ENCODE peak calls at places on chromosomes 4 and X, in nine cellular contexts. One of them, this sample, is unnamed.

GRCh38 chr4:89054627-89055026 is 2.4 kb downstream of the FAM13A start:
- DNase-seq in heart right ventricle: no peak
- DNase-seq in RWPE1: no peak
- DNase-seq in left ventricle myocardium inferior: no peak
- DNase-seq in colonic mucosa: no peak
- DNase-seq in PC-3: no peak
- DNase-seq in neural progenitor cell: no peak
- DNase-seq in WERI-Rb-1: no peak
- DNase-seq in dorsolateral prefrontal cortex: no peak
- DNase-seq in this sample: no peak

GRCh38 chrX:105653891-105654290 is 168.4 kb upstream of the NRK start:
- DNase-seq in heart right ventricle: no peak
- DNase-seq in RWPE1: no peak
- DNase-seq in left ventricle myocardium inferior: no peak
- DNase-seq in colonic mucosa: no peak
- DNase-seq in PC-3: no peak
- DNase-seq in neural progenitor cell: no peak
- DNase-seq in WERI-Rb-1: no peak
- DNase-seq in dorsolateral prefrontal cortex: no peak
- DNase-seq in this sample: no peak

GRCh38 chr4:40763228-40763716 is 13.5 kb downstream of the NSUN7 start:
- DNase-seq in heart right ventricle: no peak
- DNase-seq in RWPE1: no peak
- DNase-seq in left ventricle myocardium inferior: no peak
- DNase-seq in colonic mucosa: no peak
- DNase-seq in PC-3: no peak
- DNase-seq in neural progenitor cell: no peak
- DNase-seq in WERI-Rb-1: no peak
- DNase-seq in dorsolateral prefrontal cortex: no peak
- DNase-seq in this sample: no peak

GRCh38 chr4:75895744-75896314 is 6.4 kb downstream of the PPEF2 start:
- DNase-seq in heart right ventricle: no peak
- DNase-seq in RWPE1: peak; percentile 20
- DNase-seq in left ventricle myocardium inferior: no peak
- DNase-seq in colonic mucosa: peak; percentile 27
- DNase-seq in PC-3: peak; percentile 31
- DNase-seq in neural progenitor cell: peak; percentile 31
- DNase-seq in WERI-Rb-1: no peak
- DNase-seq in dorsolateral prefrontal cortex: no peak
- DNase-seq in this sample: peak; percentile 50

GRCh38 chr4:17030543-17030942 is 132.1 kb upstream of the LDB2 start:
- DNase-seq in heart right ventricle: no peak
- DNase-seq in RWPE1: peak; percentile 69
- DNase-seq in left ventricle myocardium inferior: no peak
- DNase-seq in colonic mucosa: no peak
- DNase-seq in PC-3: peak; percentile 68
- DNase-seq in neural progenitor cell: no peak
- DNase-seq in WERI-Rb-1: no peak
- DNase-seq in dorsolateral prefrontal cortex: no peak
- DNase-seq in this sample: peak; percentile 24

GRCh38 chr4:138775890-138776289 is 239.7 kb upstream of the NOCT start:
- DNase-seq in heart right ventricle: no peak
- DNase-seq in RWPE1: no peak
- DNase-seq in left ventricle myocardium inferior: no peak
- DNase-seq in colonic mucosa: no peak
- DNase-seq in PC-3: no peak
- DNase-seq in neural progenitor cell: peak; percentile 13
- DNase-seq in WERI-Rb-1: no peak
- DNase-seq in dorsolateral prefrontal cortex: no peak
- DNase-seq in this sample: peak; percentile 44

GRCh38 chrX:106874075-106874474 is 29.1 kb downstream of the RIPPLY1 start:
- DNase-seq in heart right ventricle: no peak
- DNase-seq in RWPE1: peak; percentile 10
- DNase-seq in left ventricle myocardium inferior: no peak
- DNase-seq in colonic mucosa: no peak
- DNase-seq in PC-3: peak; percentile 70
- DNase-seq in neural progenitor cell: peak; percentile 12
- DNase-seq in WERI-Rb-1: no peak
- DNase-seq in dorsolateral prefrontal cortex: no peak
- DNase-seq in this sample: peak; percentile 44

GRCh38 chr4:151322565-151322964 is 2.8 kb downstream of the SH3D19 start:
- DNase-seq in heart right ventricle: no peak
- DNase-seq in RWPE1: peak; percentile 37
- DNase-seq in left ventricle myocardium inferior: no peak
- DNase-seq in colonic mucosa: no peak
- DNase-seq in PC-3: no peak
- DNase-seq in neural progenitor cell: no peak
- DNase-seq in WERI-Rb-1: no peak
- DNase-seq in dorsolateral prefrontal cortex: no peak
- DNase-seq in this sample: no peak

GRCh38 chr4:53555111-53555510 is 36.2 kb downstream of the LNX1 start:
- DNase-seq in heart right ventricle: no peak
- DNase-seq in RWPE1: no peak
- DNase-seq in left ventricle myocardium inferior: no peak
- DNase-seq in colonic mucosa: no peak
- DNase-seq in PC-3: no peak
- DNase-seq in neural progenitor cell: no peak
- DNase-seq in WERI-Rb-1: no peak
- DNase-seq in dorsolateral prefrontal cortex: no peak
- DNase-seq in this sample: no peak

GRCh38 chr4:143384381-143384994 is 47.8 kb downstream of the GAB1 start:
- DNase-seq in heart right ventricle: no peak
- DNase-seq in RWPE1: no peak
- DNase-seq in left ventricle myocardium inferior: no peak
- DNase-seq in colonic mucosa: no peak
- DNase-seq in PC-3: no peak
- DNase-seq in neural progenitor cell: no peak
- DNase-seq in WERI-Rb-1: no peak
- DNase-seq in dorsolateral prefrontal cortex: no peak
- DNase-seq in this sample: no peak

GRCh38 chr4:143380651-143381050 is 44.0 kb downstream of the GAB1 start:
- DNase-seq in heart right ventricle: no peak
- DNase-seq in RWPE1: no peak
- DNase-seq in left ventricle myocardium inferior: no peak
- DNase-seq in colonic mucosa: no peak
- DNase-seq in PC-3: no peak
- DNase-seq in neural progenitor cell: no peak
- DNase-seq in WERI-Rb-1: no peak
- DNase-seq in dorsolateral prefrontal cortex: no peak
- DNase-seq in this sample: no peak

GRCh38 chr4:143381171-143382118 is 44.8 kb downstream of the GAB1 start:
- DNase-seq in heart right ventricle: peak; percentile 75
- DNase-seq in RWPE1: peak; percentile 41
- DNase-seq in left ventricle myocardium inferior: peak; percentile 89
- DNase-seq in colonic mucosa: peak; percentile 80
- DNase-seq in PC-3: peak; percentile 88
- DNase-seq in neural progenitor cell: no peak
- DNase-seq in WERI-Rb-1: no peak
- DNase-seq in dorsolateral prefrontal cortex: peak; percentile 51
- DNase-seq in this sample: peak; percentile 58

GRCh38 chr4:143386812-143387211 is 50.1 kb downstream of the GAB1 start:
- DNase-seq in heart right ventricle: no peak
- DNase-seq in RWPE1: no peak
- DNase-seq in left ventricle myocardium inferior: no peak
- DNase-seq in colonic mucosa: no peak
- DNase-seq in PC-3: peak; percentile 27
- DNase-seq in neural progenitor cell: no peak
- DNase-seq in WERI-Rb-1: no peak
- DNase-seq in dorsolateral prefrontal cortex: no peak
- DNase-seq in this sample: peak; percentile 34

GRCh38 chr4:143382539-143382938 is 45.9 kb downstream of the GAB1 start:
- DNase-seq in heart right ventricle: no peak
- DNase-seq in RWPE1: no peak
- DNase-seq in left ventricle myocardium inferior: no peak
- DNase-seq in colonic mucosa: no peak
- DNase-seq in PC-3: no peak
- DNase-seq in neural progenitor cell: no peak
- DNase-seq in WERI-Rb-1: no peak
- DNase-seq in dorsolateral prefrontal cortex: no peak
- DNase-seq in this sample: no peak
- H3K27ac ChIP-seq in heart right ventricle: peak overlapping the region; percentile 88
- H3K27ac ChIP-seq in RWPE1: no peak overlapping the region
- H3K27ac ChIP-seq in left ventricle myocardium inferior: peak overlapping the region; percentile 88
- H3K27ac ChIP-seq in colonic mucosa: peak overlapping the region; percentile 64
- H3K27ac ChIP-seq in PC-3: peak overlapping the region; percentile 55
- H3K27ac ChIP-seq in neural progenitor cell: no peak overlapping the region
- H3K27ac ChIP-seq in WERI-Rb-1: no peak overlapping the region
- H3K27ac ChIP-seq in dorsolateral prefrontal cortex: peak overlapping the region; percentile 81
- H3K27ac ChIP-seq in this sample: peak overlapping the region; percentile 65

GRCh38 chrX:73963682-73964081 is 340.3 kb upstream of the ZCCHC13 start:
- DNase-seq in heart right ventricle: peak; percentile 40
- DNase-seq in RWPE1: no peak
- DNase-seq in left ventricle myocardium inferior: peak; percentile 29
- DNase-seq in colonic mucosa: no peak
- DNase-seq in PC-3: no peak
- DNase-seq in neural progenitor cell: no peak
- DNase-seq in WERI-Rb-1: no peak
- DNase-seq in dorsolateral prefrontal cortex: peak; percentile 20
- DNase-seq in this sample: no peak

GRCh38 chrX:73964607-73965006 is 339.4 kb upstream of the ZCCHC13 start:
- DNase-seq in heart right ventricle: no peak
- DNase-seq in RWPE1: no peak
- DNase-seq in left ventricle myocardium inferior: no peak
- DNase-seq in colonic mucosa: no peak
- DNase-seq in PC-3: no peak
- DNase-seq in neural progenitor cell: peak; percentile 41
- DNase-seq in WERI-Rb-1: no peak
- DNase-seq in dorsolateral prefrontal cortex: no peak
- DNase-seq in this sample: no peak

GRCh38 chrX:73962948-73963347 is 341.0 kb upstream of the ZCCHC13 start:
- DNase-seq in heart right ventricle: no peak
- DNase-seq in RWPE1: no peak
- DNase-seq in left ventricle myocardium inferior: no peak
- DNase-seq in colonic mucosa: no peak
- DNase-seq in PC-3: no peak
- DNase-seq in neural progenitor cell: no peak
- DNase-seq in WERI-Rb-1: no peak
- DNase-seq in dorsolateral prefrontal cortex: no peak
- DNase-seq in this sample: no peak

DNA sequence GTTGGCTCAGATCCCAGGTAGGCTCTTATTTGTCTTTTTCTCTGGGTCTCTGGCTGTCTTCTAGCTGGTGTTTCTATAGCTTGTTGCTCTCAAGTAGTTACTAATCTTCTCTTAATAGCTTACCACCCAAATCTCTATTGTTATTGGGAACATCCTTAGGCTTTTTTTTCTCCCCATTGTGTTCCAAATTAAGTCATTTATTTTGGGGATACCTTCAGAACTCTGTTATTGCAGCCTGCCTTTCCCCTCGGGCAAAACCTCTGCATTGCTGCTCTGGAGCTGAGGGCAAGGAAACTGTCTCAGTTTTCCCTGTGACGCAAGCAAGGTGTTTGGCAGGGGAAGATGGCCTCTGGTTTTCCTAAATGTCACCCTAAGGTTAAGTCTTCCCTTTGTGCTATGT is 338.1 kb upstream of the ZCCHC13 start:
- DNase-seq in heart right ventricle: no peak
- DNase-seq in RWPE1: no peak
- DNase-seq in left ventricle myocardium inferior: no peak
- DNase-seq in colonic mucosa: no peak
- DNase-seq in PC-3: no peak
- DNase-seq in neural progenitor cell: peak; percentile 31
- DNase-seq in WERI-Rb-1: no peak
- DNase-seq in dorsolateral prefrontal cortex: no peak
- DNase-seq in this sample: no peak
- H3K27ac ChIP-seq in heart right ventricle: no peak overlapping the region
- H3K27ac ChIP-seq in RWPE1: no peak overlapping the region
- H3K27ac ChIP-seq in left ventricle myocardium inferior: no peak overlapping the region
- H3K27ac ChIP-seq in colonic mucosa: no peak overlapping the region
- H3K27ac ChIP-seq in PC-3: no peak overlapping the region
- H3K27ac ChIP-seq in neural progenitor cell: peak overlapping the region; percentile 89
- H3K27ac ChIP-seq in WERI-Rb-1: no peak overlapping the region
- H3K27ac ChIP-seq in dorsolateral prefrontal cortex: no peak overlapping the region
- H3K27ac ChIP-seq in this sample: no peak overlapping the region

GRCh38 chr4:98581126-98581525 is 77.3 kb downstream of the TSPAN5 start:
- DNase-seq in heart right ventricle: no peak
- DNase-seq in RWPE1: no peak
- DNase-seq in left ventricle myocardium inferior: no peak
- DNase-seq in colonic mucosa: no peak
- DNase-seq in PC-3: no peak
- DNase-seq in neural progenitor cell: peak; percentile 40
- DNase-seq in WERI-Rb-1: no peak
- DNase-seq in dorsolateral prefrontal cortex: no peak
- DNase-seq in this sample: no peak

GRCh38 chr4:98586231-98586630 is 72.2 kb downstream of the TSPAN5 start:
- DNase-seq in heart right ventricle: no peak
- DNase-seq in RWPE1: no peak
- DNase-seq in left ventricle myocardium inferior: no peak
- DNase-seq in colonic mucosa: no peak
- DNase-seq in PC-3: no peak
- DNase-seq in neural progenitor cell: no peak
- DNase-seq in WERI-Rb-1: no peak
- DNase-seq in dorsolateral prefrontal cortex: no peak
- DNase-seq in this sample: no peak

GRCh38 chr4:98584265-98584664 is 74.1 kb downstream of the TSPAN5 start:
- DNase-seq in heart right ventricle: no peak
- DNase-seq in RWPE1: no peak
- DNase-seq in left ventricle myocardium inferior: no peak
- DNase-seq in colonic mucosa: no peak
- DNase-seq in PC-3: peak; percentile 78
- DNase-seq in neural progenitor cell: no peak
- DNase-seq in WERI-Rb-1: no peak
- DNase-seq in dorsolateral prefrontal cortex: no peak
- DNase-seq in this sample: peak; percentile 41

GRCh38 chr4:98586634-98587354 is 71.6 kb downstream of the TSPAN5 start:
- DNase-seq in heart right ventricle: no peak
- DNase-seq in RWPE1: no peak
- DNase-seq in left ventricle myocardium inferior: no peak
- DNase-seq in colonic mucosa: no peak
- DNase-seq in PC-3: no peak
- DNase-seq in neural progenitor cell: no peak
- DNase-seq in WERI-Rb-1: no peak
- DNase-seq in dorsolateral prefrontal cortex: no peak
- DNase-seq in this sample: no peak

DNA sequence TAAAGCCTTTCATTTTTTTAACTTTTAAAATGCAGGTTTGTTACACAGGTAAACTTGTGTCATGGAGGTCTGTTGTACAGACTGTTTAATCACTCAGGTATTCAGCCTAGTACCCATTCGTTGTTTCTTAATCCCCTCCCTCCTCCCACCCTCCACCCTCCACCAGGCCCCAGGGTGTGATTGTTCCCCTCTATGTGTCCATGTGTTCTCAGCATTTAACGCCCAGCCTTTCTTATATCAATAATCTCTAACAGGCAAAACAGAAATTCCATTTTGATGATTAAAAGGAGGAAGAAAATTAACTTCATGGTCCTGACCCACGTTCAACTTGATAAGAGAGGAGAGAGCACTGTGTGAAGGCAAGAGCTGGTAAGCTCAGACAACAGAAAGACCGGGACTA is 75.1 kb downstream of the TSPAN5 start:
- DNase-seq in heart right ventricle: no peak
- DNase-seq in RWPE1: no peak
- DNase-seq in left ventricle myocardium inferior: no peak
- DNase-seq in colonic mucosa: no peak
- DNase-seq in PC-3: no peak
- DNase-seq in neural progenitor cell: no peak
- DNase-seq in WERI-Rb-1: peak; percentile 40
- DNase-seq in dorsolateral prefrontal cortex: no peak
- DNase-seq in this sample: no peak
- H3K27ac ChIP-seq in heart right ventricle: no peak overlapping the region
- H3K27ac ChIP-seq in RWPE1: no peak overlapping the region
- H3K27ac ChIP-seq in left ventricle myocardium inferior: no peak overlapping the region
- H3K27ac ChIP-seq in colonic mucosa: no peak overlapping the region
- H3K27ac ChIP-seq in PC-3: peak overlapping the region; percentile 100
- H3K27ac ChIP-seq in neural progenitor cell: no peak overlapping the region
- H3K27ac ChIP-seq in WERI-Rb-1: no peak overlapping the region
- H3K27ac ChIP-seq in dorsolateral prefrontal cortex: no peak overlapping the region
- H3K27ac ChIP-seq in this sample: peak overlapping the region; percentile 59

GRCh38 chrX:108735680-108736508 is 469 bp downstream of the IRS4 start:
- DNase-seq in heart right ventricle: no peak
- DNase-seq in RWPE1: no peak
- DNase-seq in left ventricle myocardium inferior: no peak
- DNase-seq in colonic mucosa: no peak
- DNase-seq in PC-3: no peak
- DNase-seq in neural progenitor cell: peak; percentile 49
- DNase-seq in WERI-Rb-1: no peak
- DNase-seq in dorsolateral prefrontal cortex: peak; percentile 29
- DNase-seq in this sample: peak; percentile 19
- H3K27ac ChIP-seq in heart right ventricle: no peak overlapping the region
- H3K27ac ChIP-seq in RWPE1: no peak overlapping the region
- H3K27ac ChIP-seq in left ventricle myocardium inferior: no peak overlapping the region
- H3K27ac ChIP-seq in colonic mucosa: no peak overlapping the region
- H3K27ac ChIP-seq in PC-3: no peak overlapping the region
- H3K27ac ChIP-seq in neural progenitor cell: peak overlapping the region; percentile 64
- H3K27ac ChIP-seq in WERI-Rb-1: no peak overlapping the region
- H3K27ac ChIP-seq in dorsolateral prefrontal cortex: no peak overlapping the region
- H3K27ac ChIP-seq in this sample: no peak overlapping the region

This sample was measured in hepatocyte.